ENCODE peak calls at places on chromosomes 2 and 18, in nine cellular contexts. One of them, this sample, is unnamed. For H3K4me1 and H3K27me3, the result is how much of the 10 kb centered on the place peaks cover.

GRCh38 chr2:35447816-35448215 is 907.8 kb upstream of the CRIM1 start:
- DNase-seq in CD8-positive, alpha-beta memory T cell: no peak
- DNase-seq in fibroblast of lung: no peak
- DNase-seq in RWPE2: no peak
- DNase-seq in small intestine: no peak
- DNase-seq in right lobe of liver: no peak
- DNase-seq in trophoblast cell: no peak
- DNase-seq in colonic mucosa: no peak
- DNase-seq in aorta: no peak
- DNase-seq in this sample: no peak

GRCh38 chr2:14634885-14635871 is 2.7 kb downstream of the LRATD1 start:
- DNase-seq in small intestine: peak
- DNase-seq in aorta: peak
- DNase-seq in colonic mucosa: peak
- DNase-seq in right lobe of liver: peak
- DNase-seq in trophoblast cell: peak
- DNase-seq in CD8-positive, alpha-beta memory T cell: peak
- DNase-seq in fibroblast of lung: peak
- DNase-seq in RWPE2: peak
- DNase-seq in this sample: peak

GRCh38 chr2:237227190-237227988 is 141.7 kb downstream of the COPS8 start:
- DNase-seq in colonic mucosa: no peak
- DNase-seq in CD8-positive, alpha-beta memory T cell: no peak
- DNase-seq in aorta: no peak
- DNase-seq in RWPE2: no peak
- DNase-seq in small intestine: no peak
- DNase-seq in trophoblast cell: no peak
- DNase-seq in right lobe of liver: no peak
- DNase-seq in fibroblast of lung: peak
- DNase-seq in this sample: no peak

GRCh38 chr2:227388537-227389011 is 825 bp upstream of the SCYGR1 start:
- DNase-seq in colonic mucosa: no peak
- DNase-seq in trophoblast cell: peak
- DNase-seq in right lobe of liver: no peak
- DNase-seq in aorta: no peak
- DNase-seq in small intestine: no peak
- DNase-seq in RWPE2: no peak
- DNase-seq in CD8-positive, alpha-beta memory T cell: no peak
- DNase-seq in fibroblast of lung: peak
- DNase-seq in this sample: no peak

GRCh38 chr2:182870227-182870626 is 3.8 kb upstream of the FRZB start:
- DNase-seq in right lobe of liver: no peak
- DNase-seq in trophoblast cell: peak
- DNase-seq in fibroblast of lung: no peak
- DNase-seq in CD8-positive, alpha-beta memory T cell: no peak
- DNase-seq in RWPE2: no peak
- DNase-seq in small intestine: peak
- DNase-seq in colonic mucosa: peak
- DNase-seq in aorta: no peak
- DNase-seq in this sample: no peak

GRCh38 chr18:36340232-36340631 is 42.7 kb downstream of the FHOD3 start:
- DNase-seq in small intestine: no peak
- DNase-seq in fibroblast of lung: no peak
- DNase-seq in RWPE2: no peak
- DNase-seq in trophoblast cell: no peak
- DNase-seq in right lobe of liver: no peak
- DNase-seq in colonic mucosa: no peak
- DNase-seq in CD8-positive, alpha-beta memory T cell: no peak
- DNase-seq in aorta: no peak
- DNase-seq in this sample: no peak

GRCh38 chr2:232520088-232520487 is at the start of gene PRSS56:
- DNase-seq in CD8-positive, alpha-beta memory T cell: no peak
- DNase-seq in colonic mucosa: no peak
- DNase-seq in trophoblast cell: peak
- DNase-seq in aorta: no peak
- DNase-seq in fibroblast of lung: no peak
- DNase-seq in right lobe of liver: no peak
- DNase-seq in RWPE2: no peak
- DNase-seq in small intestine: no peak
- DNase-seq in this sample: no peak

GRCh38 chr2:105126353-105126752 is 88.5 kb downstream of the MRPS9 start:
- DNase-seq in right lobe of liver: no peak
- DNase-seq in colonic mucosa: no peak
- DNase-seq in small intestine: no peak
- DNase-seq in CD8-positive, alpha-beta memory T cell: no peak
- DNase-seq in fibroblast of lung: no peak
- DNase-seq in aorta: no peak
- DNase-seq in trophoblast cell: no peak
- DNase-seq in RWPE2: no peak
- DNase-seq in this sample: no peak

GRCh38 chr2:118388771-118389170 is 300.5 kb downstream of the INSIG2 start:
- DNase-seq in CD8-positive, alpha-beta memory T cell: no peak
- DNase-seq in RWPE2: no peak
- DNase-seq in trophoblast cell: no peak
- DNase-seq in fibroblast of lung: peak
- DNase-seq in right lobe of liver: no peak
- DNase-seq in colonic mucosa: no peak
- DNase-seq in small intestine: no peak
- DNase-seq in aorta: no peak
- DNase-seq in this sample: no peak

GRCh38 chr18:48949606-48950535 is 894 bp downstream of the SMAD7 start:
- DNase-seq in colonic mucosa: peak
- DNase-seq in CD8-positive, alpha-beta memory T cell: peak
- DNase-seq in right lobe of liver: no peak
- DNase-seq in small intestine: peak
- DNase-seq in fibroblast of lung: peak
- DNase-seq in RWPE2: no peak
- DNase-seq in aorta: peak
- DNase-seq in trophoblast cell: peak
- DNase-seq in this sample: no peak

GRCh38 chr2:152615177-152615576 is 102.1 kb downstream of the PRPF40A start:
- DNase-seq in fibroblast of lung: no peak
- DNase-seq in CD8-positive, alpha-beta memory T cell: no peak
- DNase-seq in RWPE2: no peak
- DNase-seq in right lobe of liver: no peak
- DNase-seq in aorta: no peak
- DNase-seq in trophoblast cell: peak
- DNase-seq in small intestine: no peak
- DNase-seq in colonic mucosa: no peak
- DNase-seq in this sample: no peak

GRCh38 chr2:54059504-54059903 is 55.9 kb upstream of the ACYP2 start:
- DNase-seq in colonic mucosa: no peak
- DNase-seq in trophoblast cell: no peak
- DNase-seq in small intestine: no peak
- DNase-seq in right lobe of liver: no peak
- DNase-seq in RWPE2: no peak
- DNase-seq in CD8-positive, alpha-beta memory T cell: no peak
- DNase-seq in aorta: no peak
- DNase-seq in fibroblast of lung: no peak
- DNase-seq in this sample: no peak

GRCh38 chr2:100522430-100522829 is 40.4 kb upstream of the PDCL3 start:
- DNase-seq in aorta: no peak
- DNase-seq in RWPE2: no peak
- DNase-seq in CD8-positive, alpha-beta memory T cell: no peak
- DNase-seq in right lobe of liver: no peak
- DNase-seq in fibroblast of lung: no peak
- DNase-seq in colonic mucosa: no peak
- DNase-seq in small intestine: peak
- DNase-seq in trophoblast cell: no peak
- DNase-seq in this sample: no peak

GRCh38 chr2:177557794-177558193 is 165.2 kb downstream of the AGPS start:
- DNase-seq in RWPE2: no peak
- DNase-seq in CD8-positive, alpha-beta memory T cell: no peak
- DNase-seq in aorta: no peak
- DNase-seq in right lobe of liver: no peak
- DNase-seq in small intestine: no peak
- DNase-seq in colonic mucosa: no peak
- DNase-seq in trophoblast cell: no peak
- DNase-seq in fibroblast of lung: no peak
- DNase-seq in this sample: no peak

GRCh38 chr2:65063426-65063825 is 7.2 kb downstream of the CEP68 start:
- DNase-seq in CD8-positive, alpha-beta memory T cell: no peak
- DNase-seq in aorta: no peak
- DNase-seq in right lobe of liver: no peak
- DNase-seq in fibroblast of lung: no peak
- DNase-seq in RWPE2: no peak
- DNase-seq in small intestine: no peak
- DNase-seq in colonic mucosa: no peak
- DNase-seq in trophoblast cell: no peak
- DNase-seq in this sample: no peak

GRCh38 chr2:2828774-2829368 is 497.8 kb upstream of the MYT1L start:
- DNase-seq in colonic mucosa: peak
- DNase-seq in small intestine: no peak
- DNase-seq in fibroblast of lung: no peak
- DNase-seq in right lobe of liver: no peak
- DNase-seq in CD8-positive, alpha-beta memory T cell: no peak
- DNase-seq in RWPE2: no peak
- DNase-seq in aorta: peak
- DNase-seq in trophoblast cell: no peak
- DNase-seq in this sample: no peak

DNA sequence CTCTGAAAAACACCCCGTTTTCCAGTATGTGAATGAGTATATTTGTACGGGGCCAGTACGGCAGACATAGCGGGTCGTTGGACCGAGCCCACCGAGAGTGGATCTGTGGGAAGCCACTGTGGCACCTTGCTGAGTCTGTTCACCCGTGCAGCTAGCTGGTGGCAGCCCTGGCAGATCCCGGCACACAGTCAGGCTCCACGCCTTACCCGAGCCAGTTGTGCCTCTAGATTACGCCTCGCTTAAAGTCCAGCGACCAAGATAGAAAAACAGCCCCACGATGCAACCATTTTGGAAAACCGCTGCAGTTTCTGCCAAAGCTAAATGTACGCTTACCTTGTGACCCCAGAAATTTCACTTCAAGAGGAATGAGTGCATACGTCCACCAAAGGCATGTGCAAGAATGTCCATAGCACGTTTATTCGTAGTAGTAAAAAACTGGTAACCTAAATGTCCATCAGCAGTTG is 458 bp upstream of the WDR33 start:
- DNase-seq in right lobe of liver: peak
- DNase-seq in fibroblast of lung: no peak
- DNase-seq in trophoblast cell: no peak
- DNase-seq in aorta: no peak
- DNase-seq in small intestine: peak
- DNase-seq in CD8-positive, alpha-beta memory T cell: no peak
- DNase-seq in colonic mucosa: peak
- DNase-seq in RWPE2: no peak
- DNase-seq in this sample: no peak
- H3K4me1 ChIP-seq in right lobe of liver: under half
- H3K4me1 ChIP-seq in fibroblast of lung: under half
- H3K4me1 ChIP-seq in trophoblast cell: under half
- H3K4me1 ChIP-seq in aorta: under half
- H3K4me1 ChIP-seq in small intestine: under half
- H3K4me1 ChIP-seq in CD8-positive, alpha-beta memory T cell: under half
- H3K4me1 ChIP-seq in colonic mucosa: under half
- H3K4me1 ChIP-seq in RWPE2: under half
- H3K4me1 ChIP-seq in this sample: under half

DNA sequence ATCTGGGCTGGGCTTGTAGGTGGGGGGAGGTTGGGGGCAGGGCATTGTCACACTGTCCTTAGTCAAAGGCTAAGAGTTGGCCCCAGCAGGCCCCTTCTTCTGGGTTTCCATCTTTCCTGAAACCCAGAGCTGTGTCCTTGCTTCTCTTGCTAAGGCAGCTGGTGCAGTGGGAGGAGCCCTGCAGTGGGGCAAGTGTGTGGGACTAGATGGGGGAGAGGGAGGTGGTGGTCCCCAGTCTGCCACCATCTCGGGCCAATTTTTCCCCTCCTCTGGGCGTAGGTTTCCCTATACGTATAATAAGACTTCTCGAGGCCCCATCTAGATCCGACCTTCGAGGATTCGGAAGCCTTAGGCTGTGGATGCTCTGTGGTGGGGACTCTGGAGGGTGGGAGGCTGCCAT is 3.5 kb downstream of the KCNF1 start:
- DNase-seq in colonic mucosa: no peak
- DNase-seq in aorta: no peak
- DNase-seq in RWPE2: no peak
- DNase-seq in CD8-positive, alpha-beta memory T cell: no peak
- DNase-seq in fibroblast of lung: no peak
- DNase-seq in trophoblast cell: no peak
- DNase-seq in right lobe of liver: no peak
- DNase-seq in small intestine: no peak
- DNase-seq in this sample: no peak
- H3K27me3 ChIP-seq in colonic mucosa: under half
- H3K27me3 ChIP-seq in aorta: under half
- H3K27me3 ChIP-seq in RWPE2: under half
- H3K27me3 ChIP-seq in CD8-positive, alpha-beta memory T cell: under half
- H3K27me3 ChIP-seq in fibroblast of lung: under half
- H3K27me3 ChIP-seq in trophoblast cell: under half
- H3K27me3 ChIP-seq in right lobe of liver: under half
- H3K27me3 ChIP-seq in small intestine: under half
- H3K27me3 ChIP-seq in this sample: half or more

DNA sequence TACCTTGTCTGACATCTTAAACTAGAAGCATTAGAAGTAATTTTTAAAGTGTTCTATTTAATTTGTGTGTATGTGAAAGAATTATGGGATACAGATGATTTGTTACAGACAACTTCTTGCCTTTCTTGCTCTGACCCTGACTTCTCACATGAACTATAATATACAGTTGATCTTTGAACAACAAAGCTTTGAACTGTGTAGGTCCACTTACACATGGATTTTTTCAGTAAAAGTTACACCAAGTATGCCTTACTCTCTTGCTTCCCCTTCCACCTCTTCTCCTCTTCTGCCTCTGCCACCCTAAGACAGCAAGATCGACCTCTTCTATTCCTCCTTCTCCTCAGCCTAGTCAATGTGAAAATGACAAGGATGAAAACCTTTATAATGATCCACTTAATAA is 42.2 kb downstream of the SLC40A1 start:
- DNase-seq in colonic mucosa: no peak
- DNase-seq in fibroblast of lung: no peak
- DNase-seq in aorta: no peak
- DNase-seq in small intestine: no peak
- DNase-seq in trophoblast cell: no peak
- DNase-seq in CD8-positive, alpha-beta memory T cell: no peak
- DNase-seq in right lobe of liver: no peak
- DNase-seq in RWPE2: no peak
- DNase-seq in this sample: no peak
- H3K4me1 ChIP-seq in colonic mucosa: under half
- H3K4me1 ChIP-seq in fibroblast of lung: under half
- H3K4me1 ChIP-seq in aorta: under half
- H3K4me1 ChIP-seq in small intestine: under half
- H3K4me1 ChIP-seq in trophoblast cell: under half
- H3K4me1 ChIP-seq in CD8-positive, alpha-beta memory T cell: under half
- H3K4me1 ChIP-seq in right lobe of liver: under half
- H3K4me1 ChIP-seq in RWPE2: under half
- H3K4me1 ChIP-seq in this sample: under half

DNA sequence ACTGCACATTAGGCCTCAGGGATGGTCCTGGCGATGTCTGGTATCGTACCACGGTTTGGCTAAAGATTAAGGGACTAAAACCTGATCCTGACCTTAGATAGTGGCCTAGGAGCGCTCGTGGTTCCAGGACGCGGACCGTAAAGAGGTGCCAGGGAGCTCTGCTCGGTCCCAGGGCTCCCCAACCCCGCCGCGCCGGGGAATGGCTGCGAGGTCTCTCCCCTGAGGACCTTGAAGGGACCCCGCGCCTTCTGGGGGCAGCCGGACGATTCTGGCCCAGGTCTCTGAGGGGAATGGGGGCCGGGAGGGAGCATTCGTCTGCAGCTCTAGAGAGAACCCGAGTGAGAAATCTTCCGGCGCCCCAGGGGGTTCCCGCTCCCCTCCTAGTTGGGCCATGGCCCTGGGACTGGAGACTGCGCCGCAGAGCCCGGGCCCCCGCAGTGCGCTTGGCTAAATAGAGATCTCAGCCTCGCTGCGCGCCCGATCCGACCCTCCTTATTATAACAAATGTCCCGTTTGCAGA is 1.8 kb downstream of the PAX8 start:
- DNase-seq in aorta: no peak
- DNase-seq in small intestine: no peak
- DNase-seq in CD8-positive, alpha-beta memory T cell: no peak
- DNase-seq in fibroblast of lung: no peak
- DNase-seq in trophoblast cell: no peak
- DNase-seq in colonic mucosa: no peak
- DNase-seq in RWPE2: no peak
- DNase-seq in right lobe of liver: peak
- DNase-seq in this sample: no peak
- H3K27me3 ChIP-seq in aorta: under half
- H3K27me3 ChIP-seq in small intestine: under half
- H3K27me3 ChIP-seq in CD8-positive, alpha-beta memory T cell: under half
- H3K27me3 ChIP-seq in fibroblast of lung: half or more
- H3K27me3 ChIP-seq in trophoblast cell: half or more
- H3K27me3 ChIP-seq in colonic mucosa: under half
- H3K27me3 ChIP-seq in RWPE2: under half
- H3K27me3 ChIP-seq in right lobe of liver: under half
- H3K27me3 ChIP-seq in this sample: half or more